ENCODE peak calls at places on chromosomes 7 and 10, in four cellular contexts. A is fibroblast of the aortic adventitia, Z is ovary, Q is OCI-LY7. Y is an unnamed sample.

GRCh38 chr7:75732764-75733630 is 5.7 kb downstream of the HIP1 start:
- DNase-seq in A (peak), Z (no peak), Q (peak), Y (peak)

GRCh38 chr7:81624021-81624630 is 145.7 kb downstream of the HGF start:
- DNase-seq in Z (no peak), Q (no peak), A (no peak), Y (no peak)

GRCh38 chr7:40700653-40701475 is 566.1 kb downstream of the SUGCT start:
- DNase-seq in Q (peak), Z (no peak), A (no peak), Y (no peak)

GRCh38 chr7:67758551-67758950 is 761.9 kb downstream of the TYW1 start:
- DNase-seq in A (no peak), Z (no peak), Q (no peak), Y (no peak)

GRCh38 chr7:159115601-159116501 is 28.8 kb downstream of the VIPR2 start:
- DNase-seq in Q (no peak), Z (peak), A (no peak), Y (no peak)

GRCh38 chr7:86814980-86815379 is 171.3 kb downstream of the GRM3 start:
- DNase-seq in Q (peak), Z (no peak), A (peak), Y (no peak)

GRCh38 chr10:130771491-130771890 is 540.0 kb downstream of the TCERG1L start:
- DNase-seq in Z (no peak), Q (no peak), A (no peak), Y (no peak)

GRCh38 chr7:35015346-35015859 is 21.9 kb downstream of the DPY19L1 start:
- DNase-seq in A (peak), Z (no peak), Q (no peak), Y (no peak)

GRCh38 chr10:45160266-45160665 is 155.1 kb downstream of the OR13A1 start:
- DNase-seq in Z (no peak), A (peak), Q (no peak), Y (no peak)

GRCh38 chr10:99912057-99912456 is 97.7 kb downstream of the DNMBP start:
- DNase-seq in Q (no peak), Z (no peak), A (no peak), Y (no peak)
- H3K4me3 ChIP-seq in Q (no peak), Z (no peak), A (no peak), Y (no peak)

DNA sequence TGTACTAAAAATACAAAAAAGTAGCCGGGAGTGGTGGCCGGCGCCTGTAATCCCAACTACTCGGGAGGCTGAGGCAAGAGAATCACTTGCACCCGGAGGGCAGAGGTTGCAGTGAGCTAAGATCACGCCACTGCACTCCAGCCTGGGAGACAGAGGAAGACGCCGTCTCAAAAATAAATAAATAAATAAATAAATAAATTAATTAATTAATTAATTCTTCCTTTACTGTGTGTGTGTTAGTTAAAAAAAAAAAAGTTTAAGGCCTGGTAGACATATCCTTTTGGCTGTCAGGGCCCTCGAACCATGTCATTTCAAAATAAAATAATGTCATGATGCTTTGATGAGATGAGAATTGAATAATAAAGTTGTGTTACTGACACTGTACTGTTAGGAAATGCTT is 81.3 kb downstream of the ZNF467 start:
- DNase-seq in A (no peak), Z (no peak), Q (no peak), Y (no peak)
- H3K4me3 ChIP-seq in A (no peak), Z (no peak), Q (no peak), Y (no peak)

DNA sequence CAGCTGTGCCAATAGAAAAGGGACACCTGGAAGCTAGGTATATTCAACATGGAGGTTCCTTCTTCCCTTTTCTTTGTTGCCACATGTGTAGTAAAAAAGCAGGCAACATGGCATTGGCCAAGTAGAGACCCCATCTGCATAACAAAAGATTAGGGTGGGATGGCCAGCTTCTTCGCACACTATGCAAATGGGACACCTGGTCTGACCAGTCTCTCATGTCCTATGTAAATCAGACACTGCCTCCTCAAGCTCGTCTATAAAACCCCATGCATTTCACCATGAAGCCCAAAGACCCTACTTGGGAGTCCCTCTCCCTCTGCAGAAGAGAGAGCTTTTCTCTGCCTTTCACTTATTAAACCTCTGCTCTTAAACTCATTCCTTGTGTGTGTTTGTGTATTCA is 53.9 kb downstream of the MYL10 start:
- DNase-seq in Q (peak), A (no peak), Z (no peak), Y (no peak)
- H3K4me3 ChIP-seq in Q (peak), A (no peak), Z (no peak), Y (no peak)

DNA sequence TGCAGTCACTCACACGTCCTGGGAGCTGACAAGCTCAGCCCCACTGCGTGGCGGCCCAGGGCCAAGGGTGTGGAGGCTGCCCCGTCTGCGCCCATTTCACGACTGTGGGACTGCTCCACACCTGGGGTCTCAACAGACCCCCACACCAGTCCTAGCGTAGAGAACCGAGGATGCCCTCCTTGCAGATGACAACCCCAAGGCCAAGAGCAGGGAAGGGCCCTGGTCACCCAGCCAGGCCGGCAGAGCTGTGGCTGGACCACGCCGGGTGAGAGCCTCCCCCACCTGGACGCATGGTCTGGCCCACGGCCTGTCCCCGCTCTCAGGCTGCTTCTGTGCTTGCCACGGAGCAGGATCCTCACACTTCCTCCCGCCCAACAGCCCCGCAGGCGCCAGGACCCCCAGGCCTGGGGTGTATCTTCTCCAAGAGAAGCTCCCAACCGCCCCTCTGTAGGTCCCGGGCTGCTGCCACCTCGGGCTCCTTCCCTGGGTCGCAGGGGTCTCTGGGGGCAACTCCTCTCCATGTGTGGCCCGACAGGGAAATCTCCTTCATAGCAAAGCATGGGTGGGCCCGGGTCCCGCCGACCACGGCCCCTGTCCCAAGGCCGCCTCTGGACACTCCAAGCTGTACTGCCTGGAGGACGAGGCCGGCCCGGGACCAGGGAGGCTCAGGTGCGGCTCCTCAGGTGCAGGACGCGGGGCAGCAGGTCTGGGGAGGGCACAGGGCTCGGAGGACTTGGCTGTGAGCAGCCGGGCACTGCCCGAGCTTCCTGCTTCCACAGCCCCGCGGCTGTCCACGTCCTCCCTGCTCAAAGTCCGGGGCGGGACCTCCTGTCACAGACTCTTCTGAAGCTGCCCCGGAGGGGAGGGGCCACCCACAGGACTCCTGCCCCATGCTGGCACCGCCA is 88.8 kb downstream of the FOXL3 start:
- DNase-seq in Q (no peak), A (no peak), Z (no peak), Y (no peak)
- H3K4me3 ChIP-seq in Q (no peak), A (no peak), Z (no peak), Y (peak)

DNA sequence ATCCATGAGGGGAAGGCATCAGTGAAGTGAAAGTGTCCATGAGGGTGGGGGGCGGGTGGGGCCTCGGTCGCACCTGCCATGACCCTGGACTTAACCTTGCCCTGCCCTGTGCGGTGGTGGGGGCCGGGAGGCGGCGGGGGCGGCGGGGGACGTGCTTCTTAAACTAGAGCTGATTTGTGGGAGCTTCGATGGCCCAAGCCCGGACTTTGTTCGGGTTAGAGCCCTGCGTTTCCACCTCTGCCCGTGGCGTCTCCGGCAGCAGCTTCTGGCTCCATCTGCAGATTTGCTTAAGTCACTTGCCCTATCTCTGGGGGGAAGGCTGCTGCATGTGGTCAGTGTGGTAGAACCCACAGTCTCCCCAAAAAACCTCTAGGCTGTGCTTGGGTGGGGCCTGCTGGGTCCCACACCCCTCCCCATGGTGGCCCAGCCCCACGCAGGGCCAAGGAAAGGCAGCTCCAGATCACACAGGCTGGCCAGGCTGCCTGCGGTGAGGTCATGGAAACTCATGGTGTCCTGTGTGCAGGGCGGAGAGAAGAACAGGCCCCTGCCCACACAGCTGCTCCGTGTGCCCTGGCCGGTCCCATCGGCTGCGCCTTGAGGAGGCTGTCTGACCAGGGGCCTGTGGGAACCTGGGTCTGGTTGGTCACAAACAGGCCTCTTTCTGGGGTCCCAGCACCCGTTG is 93.2 kb downstream of the INPP5A start:
- DNase-seq in A (peak), Q (no peak), Z (peak), Y (peak)
- H3K4me3 ChIP-seq in A (no peak), Q (no peak), Z (no peak), Y (peak)